ENCODE peak calls at places on chromosomes 12 and 14, in four cellular contexts. C is RKO, F is HTR-8/SVneo, U is fibroblast of mammary gland. T is an unnamed sample.

GRCh38 chr12:123270380-123271181 is 1.1 kb downstream of the CDK2AP1 start:
- DNase-seq in C (peak; percentile 46), F (no peak), U (no peak), T (peak; percentile 34)

GRCh38 chr14:49997991-49998390 is 105.1 kb downstream of the ARF6 start:
- DNase-seq in C (no peak), F (no peak), U (no peak), T (no peak)

GRCh38 chr12:99281277-99281676 is 366.3 kb upstream of the GARIN6 start:
- DNase-seq in C (no peak), F (no peak), U (no peak), T (no peak)

GRCh38 chr14:40393143-40393542 is 960.9 kb upstream of the FBXO33 start:
- DNase-seq in C (no peak), F (no peak), U (no peak), T (no peak)

GRCh38 chr12:90729741-90730140 is 225.2 kb downstream of the CCER1 start:
- DNase-seq in C (no peak), F (no peak), U (peak; percentile 50), T (no peak)

GRCh38 chr14:81323621-81324400 is 76.3 kb downstream of the STON2 start:
- DNase-seq in C (no peak), F (peak; percentile 23), U (no peak), T (no peak)

GRCh38 chr14:80634106-80634758 is 307.3 kb downstream of the CEP128 start:
- DNase-seq in C (no peak), F (peak; percentile 24), U (peak; percentile 20), T (no peak)

GRCh38 chr12:47813491-47814196 is 6.1 kb downstream of the HDAC7 start:
- DNase-seq in C (no peak), F (no peak), U (peak; percentile 28), T (peak; percentile 50)

GRCh38 chr12:50314629-50315312 is 31.5 kb upstream of the LIMA1 start:
- DNase-seq in C (peak; percentile 50), F (peak; percentile 83), U (peak; percentile 78), T (no peak)

GRCh38 chr12:48454675-48455074 is 17.7 kb upstream of the ANP32D start:
- DNase-seq in C (peak; percentile 52), F (peak; percentile 18), U (peak; percentile 57), T (peak; percentile 1)

GRCh38 chr12:32494676-32495075 is 95.3 kb downstream of the FGD4 start:
- DNase-seq in C (no peak), F (no peak), U (no peak), T (no peak)

GRCh38 chr14:59354666-59355065 is 110.5 kb downstream of the GPR135 start:
- DNase-seq in C (no peak), F (peak; percentile 40), U (peak; percentile 90), T (no peak)

GRCh38 chr12:10385181-10385613 is 4.6 kb downstream of the KLRK1 start:
- DNase-seq in C (no peak), F (no peak), U (peak; percentile 92), T (no peak)

GRCh38 chr14:53180272-53181221 is 27.4 kb upstream of the DDHD1 start:
- DNase-seq in C (no peak), F (no peak), U (peak; percentile 52), T (peak; percentile 71)

GRCh38 chr12:49792976-49793580 is 35.1 kb downstream of the NCKAP5L start:
- DNase-seq in C (no peak), F (no peak), U (no peak), T (no peak)

GRCh38 chr12:110739488-110739887 is 3.2 kb downstream of the PPP1CC start:
- DNase-seq in C (no peak), F (no peak), U (no peak), T (no peak)

GRCh38 chr12:110314308-110314707 is 33.3 kb downstream of the ATP2A2 start:
- DNase-seq in C (no peak), F (peak; percentile 48), U (peak; percentile 83), T (no peak)

GRCh38 chr12:64610092-64610659 is at the start of gene RASSF3:
- DNase-seq in C (peak; percentile 75), F (no peak), U (peak; percentile 49), T (peak; percentile 71)

GRCh38 chr12:11171953-11172675 is 1.1 kb downstream of the SMIM10L1 start:
- DNase-seq in C (peak; percentile 54), F (peak; percentile 3), U (peak; percentile 34), T (no peak)

GRCh38 chr12:94206886-94207285 is 58.5 kb downstream of the PLXNC1 start:
- DNase-seq in C (no peak), F (no peak), U (no peak), T (no peak)

GRCh38 chr14:89493877-89494634 is 77.0 kb upstream of the FOXN3 start:
- DNase-seq in C (no peak), F (no peak), U (no peak), T (no peak)

GRCh38 chr14:90760591-90761316 is 55.5 kb downstream of the TTC7B start:
- DNase-seq in C (peak; percentile 43), F (peak; percentile 24), U (peak; percentile 56), T (no peak)

GRCh38 chr12:49980501-49981158 is 7.9 kb downstream of the AQP6 start:
- DNase-seq in C (no peak), F (no peak), U (no peak), T (peak; percentile 4)

GRCh38 chr14:67187826-67188225 is 1.4 kb upstream of the GARIN2 start:
- DNase-seq in C (peak; percentile 12), F (peak; percentile 58), U (peak; percentile 47), T (no peak)

GRCh38 chr14:20657216-20658211 is 16.0 kb upstream of the OR6S1 start:
- DNase-seq in C (no peak), F (no peak), U (peak; percentile 53), T (peak; percentile 27)

GRCh38 chr12:109840349-109841073 is 7.3 kb upstream of the TRPV4 start:
- DNase-seq in C (no peak), F (no peak), U (no peak), T (no peak)

T was measured in stimulated activated naive CD8-positive, alpha-beta T cell treated with anti-CD3 and anti-CD28 coated beads, Interleukin-15, amount 100 ng/mL, for 72 hours.